ENCODE peak calls at places on chromosomes 4 and X, in four cellular contexts. One of them, this sample, is unnamed.

GRCh38 chrX:39736219-39737211 is 361.2 kb downstream of the BCOR start:
- DNase-seq in tibial nerve: peak
- DNase-seq in AG09309: peak
- DNase-seq in AG04449: no peak
- DNase-seq in this sample: no peak

GRCh38 chr4:40149960-40150385 is 46.9 kb upstream of the RHOH start:
- DNase-seq in tibial nerve: peak
- DNase-seq in AG09309: peak
- DNase-seq in AG04449: no peak
- DNase-seq in this sample: peak

GRCh38 chr4:15469402-15470148 is at the start of gene CC2D2A:
- DNase-seq in AG09309: no peak
- DNase-seq in AG04449: no peak
- DNase-seq in tibial nerve: no peak
- DNase-seq in this sample: no peak

GRCh38 chrX:136961594-136962135 is 72.1 kb downstream of the GPR101 start:
- DNase-seq in AG04449: no peak
- DNase-seq in tibial nerve: no peak
- DNase-seq in AG09309: no peak
- DNase-seq in this sample: no peak

GRCh38 chr4:185700048-185700447 is 111.9 kb downstream of the SORBS2 start:
- DNase-seq in AG09309: no peak
- DNase-seq in tibial nerve: no peak
- DNase-seq in AG04449: no peak
- DNase-seq in this sample: no peak

GRCh38 chr4:149595500-149595899 is 220.1 kb downstream of the IQCM start:
- DNase-seq in tibial nerve: no peak
- DNase-seq in AG04449: peak
- DNase-seq in AG09309: no peak
- DNase-seq in this sample: no peak

GRCh38 chr4:77022581-77023133 is 53.1 kb downstream of the CCNI start:
- DNase-seq in AG04449: no peak
- DNase-seq in AG09309: no peak
- DNase-seq in tibial nerve: no peak
- DNase-seq in this sample: no peak

GRCh38 chr4:8308856-8309771 is 39.6 kb downstream of the HTRA3 start:
- DNase-seq in AG09309: no peak
- DNase-seq in tibial nerve: peak
- DNase-seq in AG04449: no peak
- DNase-seq in this sample: no peak

GRCh38 chr4:140756292-140757219 is at the start of gene TBC1D9:
- DNase-seq in AG09309: peak
- DNase-seq in tibial nerve: peak
- DNase-seq in AG04449: no peak
- DNase-seq in this sample: peak

GRCh38 chr4:12022409-12022808 is 593.7 kb upstream of the HS3ST1 start:
- DNase-seq in AG09309: no peak
- DNase-seq in tibial nerve: no peak
- DNase-seq in AG04449: no peak
- DNase-seq in this sample: no peak

GRCh38 chrX:119784747-119785446 is 6.5 kb downstream of the RPL39 start:
- DNase-seq in AG09309: no peak
- DNase-seq in AG04449: no peak
- DNase-seq in tibial nerve: no peak
- DNase-seq in this sample: no peak

GRCh38 chr4:102614801-102615200 is 113.6 kb downstream of the NFKB1 start:
- DNase-seq in tibial nerve: no peak
- DNase-seq in AG04449: no peak
- DNase-seq in AG09309: no peak
- DNase-seq in this sample: no peak

GRCh38 chr4:150743564-150744342 is 161.8 kb downstream of the MAB21L2 start:
- DNase-seq in tibial nerve: no peak
- DNase-seq in AG04449: no peak
- DNase-seq in AG09309: no peak
- DNase-seq in this sample: no peak

GRCh38 chr4:22474636-22475310 is 41.1 kb downstream of the ADGRA3 start:
- DNase-seq in AG04449: no peak
- DNase-seq in AG09309: no peak
- DNase-seq in tibial nerve: no peak
- DNase-seq in this sample: no peak

GRCh38 chr4:112173593-112174559 is 28.6 kb downstream of the FAM241A start:
- DNase-seq in AG09309: no peak
- DNase-seq in AG04449: no peak
- DNase-seq in tibial nerve: no peak
- DNase-seq in this sample: no peak

GRCh38 chr4:183700407-183700806 is 41.3 kb downstream of the TRAPPC11 start:
- DNase-seq in tibial nerve: no peak
- DNase-seq in AG04449: no peak
- DNase-seq in AG09309: no peak
- DNase-seq in this sample: no peak

GRCh38 chrX:133215747-133216146 is 2.4 kb downstream of the TFDP3 start:
- DNase-seq in AG04449: no peak
- DNase-seq in tibial nerve: no peak
- DNase-seq in AG09309: no peak
- DNase-seq in this sample: peak

GRCh38 chr4:122914938-122915337 is 7.5 kb downstream of the NUDT6 start:
- DNase-seq in AG09309: no peak
- DNase-seq in AG04449: no peak
- DNase-seq in tibial nerve: no peak
- DNase-seq in this sample: no peak

GRCh38 chr4:75037253-75037652 is 104.3 kb downstream of the PARM1 start:
- DNase-seq in tibial nerve: peak
- DNase-seq in AG09309: no peak
- DNase-seq in AG04449: no peak
- DNase-seq in this sample: no peak

GRCh38 chr4:81758865-81759264 is 287.2 kb upstream of the RASGEF1B start:
- DNase-seq in AG09309: no peak
- DNase-seq in AG04449: no peak
- DNase-seq in tibial nerve: no peak
- DNase-seq in this sample: peak

GRCh38 chr4:110112056-110112455 is 86.4 kb downstream of the ELOVL6 start:
- DNase-seq in AG09309: no peak
- DNase-seq in tibial nerve: no peak
- DNase-seq in AG04449: no peak
- DNase-seq in this sample: no peak

GRCh38 chr4:151318310-151319006 is 6.9 kb downstream of the SH3D19 start:
- DNase-seq in AG04449: no peak
- DNase-seq in AG09309: no peak
- DNase-seq in tibial nerve: no peak
- DNase-seq in this sample: no peak

GRCh38 chr4:169152899-169153298 is 117.9 kb downstream of the SH3RF1 start:
- DNase-seq in AG04449: no peak
- DNase-seq in tibial nerve: no peak
- DNase-seq in AG09309: no peak
- DNase-seq in this sample: no peak
- TF ChIP-seq CTCF in AG04449: no peak
- TF ChIP-seq CTCF in tibial nerve: no peak
- TF ChIP-seq CTCF in AG09309: peak
- TF ChIP-seq CTCF in this sample: no peak

GRCh38 chrX:125744914-125745313 is 421.2 kb downstream of the DCAF12L2 start:
- DNase-seq in AG09309: no peak
- DNase-seq in tibial nerve: no peak
- DNase-seq in AG04449: no peak
- DNase-seq in this sample: no peak
- TF ChIP-seq CTCF in AG09309: no peak
- TF ChIP-seq CTCF in tibial nerve: no peak
- TF ChIP-seq CTCF in AG04449: no peak
- TF ChIP-seq CTCF in this sample: no peak

GRCh38 chr4:67101612-67102011 is 443.7 kb downstream of the CENPC start:
- DNase-seq in AG09309: no peak
- DNase-seq in tibial nerve: no peak
- DNase-seq in AG04449: no peak
- DNase-seq in this sample: no peak

GRCh38 chr4:67104145-67104544 is 441.2 kb downstream of the CENPC start:
- DNase-seq in AG09309: no peak
- DNase-seq in AG04449: no peak
- DNase-seq in tibial nerve: no peak
- DNase-seq in this sample: no peak

GRCh38 chr4:67106846-67107467 is 438.3 kb downstream of the CENPC start:
- DNase-seq in AG09309: no peak
- DNase-seq in AG04449: no peak
- DNase-seq in tibial nerve: no peak
- DNase-seq in this sample: no peak

GRCh38 chr4:67103001-67103737 is 442.1 kb downstream of the CENPC start:
- DNase-seq in AG09309: no peak
- DNase-seq in tibial nerve: no peak
- DNase-seq in AG04449: no peak
- DNase-seq in this sample: no peak
- TF ChIP-seq CTCF in AG09309: no peak
- TF ChIP-seq CTCF in tibial nerve: no peak
- TF ChIP-seq CTCF in AG04449: no peak
- TF ChIP-seq CTCF in this sample: no peak

DNA sequence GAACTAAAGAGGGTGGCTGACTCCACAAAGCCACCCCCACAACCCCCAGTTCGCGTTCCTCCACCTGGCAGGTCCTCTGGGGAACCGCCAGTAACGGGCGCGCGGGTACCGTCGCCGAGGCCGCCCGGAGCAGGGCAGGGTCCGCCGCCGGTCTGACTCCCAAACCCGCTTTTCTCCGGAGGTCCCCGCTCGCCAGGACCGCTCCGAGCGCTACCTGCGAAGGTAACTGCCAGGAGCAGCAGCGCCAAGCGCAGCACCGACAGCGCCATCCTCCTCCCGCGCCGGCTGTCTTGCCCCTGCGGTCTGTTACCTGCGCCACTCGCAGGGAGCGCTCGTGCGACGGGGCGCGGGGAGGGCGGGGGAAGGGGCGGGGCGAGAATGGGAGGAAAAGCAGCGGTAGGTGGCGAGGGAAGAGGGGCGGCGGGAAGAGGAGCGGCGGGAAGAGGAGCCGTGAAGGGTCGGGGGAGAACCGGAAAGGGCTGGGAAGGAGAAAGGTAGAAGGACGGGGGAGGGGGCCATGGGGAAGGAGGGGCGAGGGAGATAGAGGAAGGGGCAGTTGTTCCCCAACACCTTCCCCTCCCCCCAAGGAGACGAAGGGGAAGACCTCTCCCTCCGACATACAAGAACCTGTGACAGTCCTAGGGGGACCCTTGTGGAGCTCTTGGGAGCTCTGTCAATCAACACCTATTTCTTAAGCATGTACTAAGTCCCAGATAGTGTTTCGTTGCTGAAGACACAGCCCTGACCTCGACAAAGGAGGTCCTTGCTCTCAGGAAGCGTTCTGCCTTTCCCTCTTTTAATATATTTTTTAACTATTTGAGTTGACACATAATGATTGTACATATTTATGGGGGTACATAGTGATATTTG is at the start of gene SPINK2:
- DNase-seq in AG04449: no peak
- DNase-seq in AG09309: no peak
- DNase-seq in tibial nerve: no peak
- DNase-seq in this sample: peak
- TF ChIP-seq CTCF in AG04449: no peak
- TF ChIP-seq CTCF in AG09309: no peak
- TF ChIP-seq CTCF in tibial nerve: no peak
- TF ChIP-seq CTCF in this sample: no peak

DNA sequence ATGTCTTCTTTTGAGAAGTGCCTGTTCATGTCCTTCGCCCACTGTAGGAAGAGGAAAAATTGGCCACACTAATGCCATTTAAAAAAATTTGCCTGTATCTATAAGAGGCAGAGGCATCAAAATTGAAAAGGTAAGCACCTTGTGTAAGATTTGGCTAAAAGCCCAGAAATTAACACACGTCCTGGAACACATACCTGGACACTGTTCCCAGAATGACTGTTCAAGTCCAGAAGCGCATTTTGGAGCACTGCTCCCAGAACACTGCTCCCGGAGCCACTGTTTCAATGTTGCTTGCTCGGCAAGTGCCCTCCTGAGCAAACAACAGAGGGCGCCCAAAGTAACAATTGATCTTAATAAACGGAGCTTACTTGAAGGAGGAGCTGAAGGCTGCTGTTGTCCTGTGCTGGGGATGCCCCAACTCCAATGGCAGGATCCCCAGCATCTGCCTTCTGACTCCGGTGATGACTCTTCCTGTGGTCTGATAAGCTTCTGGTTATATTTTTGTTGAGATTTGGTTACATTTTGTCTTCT is 1958.6 kb downstream of the C4orf33 start:
- DNase-seq in AG09309: no peak
- DNase-seq in tibial nerve: no peak
- DNase-seq in AG04449: no peak
- DNase-seq in this sample: no peak
- TF ChIP-seq CTCF in AG09309: no peak
- TF ChIP-seq CTCF in tibial nerve: no peak
- TF ChIP-seq CTCF in AG04449: no peak
- TF ChIP-seq CTCF in this sample: no peak

GRCh38 chr4:164937576-164938270 is 39.7 kb downstream of the TRIM61 start:
- DNase-seq in tibial nerve: peak
- DNase-seq in AG04449: no peak
- DNase-seq in AG09309: no peak
- DNase-seq in this sample: peak
- TF ChIP-seq CTCF in tibial nerve: no peak
- TF ChIP-seq CTCF in AG04449: no peak
- TF ChIP-seq CTCF in AG09309: peak
- TF ChIP-seq CTCF in this sample: peak